ENCODE peak calls at places on chromosomes 2 and 18, in ten cellular contexts. E is ureter; U is AG04450; S is activated CD8-positive, alpha-beta memory T cell treated with anti-CD3 and anti-CD28 coated beads, Interleukin-2, amount 50 U/mL, for 48 hours; G is activated effector memory CD4-positive, alpha-beta T cell treated with anti-CD3 and anti-CD28 coated beads, Interleukin-2, amount 50 U/mL, for 16 hours; V is PC-3; I is activated CD4-positive, alpha-beta T cell treated with anti-CD3 and anti-CD28 coated beads, Interleukin-2, amount 10 ng/mL, durations not matched to agents 24 days and 14 days; L is SJCRH30; N is memory B cell; X is fibroblast of lung. F is an unnamed sample.

GRCh38 chr18:8675057-8675456 is 30.3 kb upstream of the MTCL1 start:
- DNase-seq in E (no peak), U (no peak), S (no peak), G (no peak), V (no peak), I (no peak), L (no peak), N (no peak), X (no peak), F (no peak)

GRCh38 chr2:174759381-174760064 is 4.7 kb downstream of the CHRNA1 start:
- DNase-seq in E (no peak), U (no peak), S (peak), G (no peak), V (no peak), I (no peak), L (no peak), N (no peak), X (no peak), F (no peak)

GRCh38 chr18:22103664-22104031 is 65.7 kb upstream of the GATA6 start:
- DNase-seq in E (no peak), U (no peak), S (no peak), G (no peak), V (no peak), I (no peak), L (no peak), N (no peak), X (no peak), F (no peak)

GRCh38 chr18:79420033-79420745 is 24.5 kb downstream of the NFATC1 start:
- DNase-seq in E (no peak), U (no peak), S (no peak), G (no peak), V (no peak), I (no peak), L (no peak), N (no peak), X (no peak), F (no peak)

GRCh38 chr2:179478771-179479170 is 214.1 kb upstream of the SESTD1 start:
- DNase-seq in E (no peak), U (no peak), S (no peak), G (no peak), V (no peak), I (no peak), L (no peak), N (no peak), X (no peak), F (no peak)

GRCh38 chr2:227198866-227199265 is 34.4 kb downstream of the COL4A3 start:
- DNase-seq in E (no peak), U (no peak), S (no peak), G (no peak), V (peak), I (no peak), L (peak), N (no peak), X (no peak), F (no peak)

GRCh38 chr2:127659408-127660290 is 13.7 kb downstream of the GPR17 start:
- DNase-seq in E (no peak), U (no peak), S (no peak), G (no peak), V (no peak), I (no peak), L (no peak), N (no peak), X (no peak), F (peak)

GRCh38 chr2:175363719-175364118 is 182.2 kb upstream of the ATP5MC3 start:
- DNase-seq in E (no peak), U (no peak), S (no peak), G (no peak), V (no peak), I (no peak), L (peak), N (no peak), X (no peak), F (no peak)

GRCh38 chr18:477565-477964 is 22.9 kb downstream of the COLEC12 start:
- DNase-seq in E (no peak), U (no peak), S (no peak), G (no peak), V (peak), I (peak), L (no peak), N (no peak), X (no peak), F (no peak)

GRCh38 chr2:203446071-203446481 is 89.0 kb downstream of the RAPH1 start:
- DNase-seq in E (no peak), U (no peak), S (no peak), G (no peak), V (peak), I (no peak), L (no peak), N (no peak), X (peak), F (peak)

GRCh38 chr2:21890041-21890440 is 766.3 kb downstream of the TDRD15 start:
- DNase-seq in E (no peak), U (no peak), S (no peak), G (no peak), V (no peak), I (no peak), L (no peak), N (no peak), X (no peak), F (no peak)

GRCh38 chr18:2147866-2148265 is 423.4 kb downstream of the METTL4 start:
- DNase-seq in E (no peak), U (no peak), S (no peak), G (no peak), V (peak), I (no peak), L (no peak), N (no peak), X (peak), F (peak)

GRCh38 chr2:1777156-1777555 is 32.8 kb upstream of the PXDN start:
- DNase-seq in E (no peak), U (no peak), S (no peak), G (no peak), V (no peak), I (no peak), L (no peak), N (no peak), X (no peak), F (no peak)

GRCh38 chr2:157172866-157173578 is 84.5 kb upstream of the GALNT5 start:
- DNase-seq in E (no peak), U (no peak), S (no peak), G (no peak), V (no peak), I (no peak), L (peak), N (no peak), X (peak), F (peak)

GRCh38 chr2:51032748-51033355 is 920 bp upstream of the NRXN1 start:
- DNase-seq in E (no peak), U (no peak), S (no peak), G (no peak), V (no peak), I (no peak), L (no peak), N (no peak), X (no peak), F (no peak)